ENCODE peak calls at places on chromosomes 1 and 21, in four cellular contexts. K is prostate gland, L is neural progenitor cell, Z is body of pancreas. I is an unnamed sample.

GRCh38 chr1:23083714-23084480 is 64.6 kb downstream of the KDM1A start:
- DNase-seq in K (peak), L (no peak), Z (no peak), I (no peak)

GRCh38 chr21:45322231-45322959 is 34.7 kb upstream of the POFUT2 start:
- DNase-seq in K (no peak), L (no peak), Z (no peak), I (no peak)

GRCh38 chr1:214044438-214045214 is 56.9 kb downstream of the PROX1 start:
- DNase-seq in K (no peak), L (peak), Z (peak), I (no peak)

GRCh38 chr1:16981269-16981849 is 939 bp upstream of the MFAP2 start:
- DNase-seq in K (no peak), L (no peak), Z (no peak), I (no peak)

GRCh38 chr1:209504571-209504970 is 78.9 kb upstream of the CAMK1G start:
- DNase-seq in K (no peak), L (no peak), Z (no peak), I (no peak)

GRCh38 chr1:228378453-228379164 is 28.0 kb downstream of the TRIM11 start:
- DNase-seq in K (no peak), L (peak), Z (peak), I (peak)

GRCh38 chr1:1683104-1683905 is 9.3 kb downstream of the SLC35E2B start:
- DNase-seq in K (no peak), L (peak), Z (no peak), I (no peak)

GRCh38 chr21:45695086-45695485 is 51.6 kb downstream of the PCBP3 start:
- DNase-seq in K (no peak), L (peak), Z (no peak), I (no peak)

GRCh38 chr1:88985033-88985432 is 7.4 kb downstream of the KYAT3 start:
- DNase-seq in K (no peak), L (no peak), Z (peak), I (no peak)

GRCh38 chr1:153535664-153536585 is at the start of gene S100A6:
- DNase-seq in K (peak), L (no peak), Z (peak), I (no peak)

GRCh38 chr1:118147542-118147941 is 37.5 kb downstream of the SPAG17 start:
- DNase-seq in K (no peak), L (no peak), Z (no peak), I (no peak)

GRCh38 chr21:43311303-43311817 is 115.6 kb downstream of the SIK1 start:
- DNase-seq in K (no peak), L (no peak), Z (peak), I (peak)

GRCh38 chr1:8821084-8821483 is 3.6 kb upstream of the RERE start:
- DNase-seq in K (no peak), L (no peak), Z (no peak), I (no peak)

GRCh38 chr1:150563340-150564038 is 14.3 kb downstream of the ADAMTSL4 start:
- DNase-seq in K (peak), L (no peak), Z (peak), I (peak)

GRCh38 chr21:15063081-15063820 is 1.5 kb downstream of the NRIP1 start:
- DNase-seq in K (no peak), L (peak), Z (no peak), I (no peak)
- H3K27ac ChIP-seq in K (peak), L (peak), Z (no peak), I (no peak)

GRCh38 chr21:32391755-32392154 is 1.1 kb downstream of the URB1 start:
- DNase-seq in K (no peak), L (no peak), Z (no peak), I (no peak)
- H3K4me3 ChIP-seq in K (peak), L (peak), Z (peak), I (peak)

GRCh38 chr1:182835811-182836210 is 3.3 kb upstream of the DHX9 start:
- DNase-seq in K (no peak), L (no peak), Z (no peak), I (no peak)
- H3K27ac ChIP-seq in K (no peak), L (no peak), Z (no peak), I (no peak)

GRCh38 chr1:170562644-170563338 is 30.8 kb downstream of the GORAB start:
- DNase-seq in K (peak), L (no peak), Z (peak), I (no peak)
- H3K4me3 ChIP-seq in K (no peak), L (no peak), Z (no peak), I (no peak)

GRCh38 chr1:204261746-204262505 is 48.1 kb upstream of the GOLT1A start:
- DNase-seq in K (no peak), L (no peak), Z (no peak), I (no peak)

GRCh38 chr1:204262506-204263239 is 48.9 kb upstream of the GOLT1A start:
- DNase-seq in K (no peak), L (no peak), Z (no peak), I (no peak)

GRCh38 chr1:204264805-204265204 is 51.0 kb upstream of the GOLT1A start:
- DNase-seq in K (no peak), L (no peak), Z (no peak), I (no peak)

GRCh38 chr1:204261266-204261665 is 47.5 kb upstream of the GOLT1A start:
- DNase-seq in K (no peak), L (no peak), Z (no peak), I (no peak)

GRCh38 chr1:204263240-204263848 is 49.6 kb upstream of the GOLT1A start:
- DNase-seq in K (peak), L (no peak), Z (no peak), I (no peak)
- H3K27ac ChIP-seq in K (no peak), L (no peak), Z (no peak), I (no peak)